ENCODE peak calls at places on chromosomes 1 and 21, in eight cellular contexts. V is Panc1, S is HCT116, Y is endothelial cell of umbilical vein, A is sigmoid colon, D is GM23338, C is GM12878, I is stomach. N is an unnamed sample.

GRCh38 chr1:107047602-107048001 is 8.9 kb upstream of the PRMT6 start:
- DNase-seq in V (no peak), S (no peak), Y (no peak), A (no peak), D (no peak), C (no peak), I (no peak), N (no peak)

GRCh38 chr1:35883681-35884155 is 709 bp downstream of the AGO1 start:
- DNase-seq in V (no peak), S (no peak), Y (peak), A (peak), D (peak), C (no peak), I (peak), N (no peak)

GRCh38 chr1:116311756-116312691 is 61.0 kb upstream of the ATP1A1 start:
- DNase-seq in V (no peak), S (no peak), Y (no peak), A (no peak), D (peak), C (no peak), I (peak), N (peak)

GRCh38 chr1:227257964-227258363 is 60.3 kb downstream of the CDC42BPA start:
- DNase-seq in V (no peak), S (no peak), Y (no peak), A (no peak), D (peak), C (no peak), I (no peak), N (no peak)

GRCh38 chr1:241202321-241202845 is 154.6 kb downstream of the RGS7 start:
- DNase-seq in V (no peak), S (no peak), Y (no peak), A (no peak), D (peak), C (no peak), I (no peak), N (no peak)

GRCh38 chr1:43979528-43980254 is 681 bp downstream of the B4GALT2 start:
- DNase-seq in V (no peak), S (no peak), Y (peak), A (no peak), D (peak), C (no peak), I (peak), N (no peak)

GRCh38 chr1:63674865-63675815 is 81.9 kb downstream of the PGM1 start:
- DNase-seq in V (no peak), S (no peak), Y (no peak), A (no peak), D (no peak), C (no peak), I (peak), N (no peak)

GRCh38 chr1:31723828-31724359 is 20.1 kb upstream of the COL16A1 start:
- DNase-seq in V (no peak), S (no peak), Y (peak), A (no peak), D (peak), C (no peak), I (peak), N (no peak)

GRCh38 chr1:172270605-172271004 is 149.9 kb upstream of the C1orf105 start:
- DNase-seq in V (no peak), S (no peak), Y (no peak), A (no peak), D (no peak), C (no peak), I (no peak), N (no peak)

GRCh38 chr1:111553199-111553598 is 49.8 kb upstream of the ADORA3 start:
- DNase-seq in V (no peak), S (no peak), Y (no peak), A (no peak), D (no peak), C (no peak), I (no peak), N (no peak)

GRCh38 chr1:30757196-30757949 is at the start of gene LAPTM5:
- DNase-seq in V (no peak), S (no peak), Y (peak), A (peak), D (no peak), C (no peak), I (peak), N (no peak)

GRCh38 chr1:170881268-170882265 is 53.8 kb upstream of the MROH9 start:
- DNase-seq in V (peak), S (peak), Y (peak), A (no peak), D (peak), C (peak), I (no peak), N (no peak)

GRCh38 chr1:31299365-31299764 is 2.5 kb downstream of the ZCCHC17 start:
- DNase-seq in V (no peak), S (no peak), Y (no peak), A (no peak), D (no peak), C (no peak), I (no peak), N (no peak)

GRCh38 chr1:78475888-78476610 is 14.7 kb upstream of the PTGFR start:
- DNase-seq in V (no peak), S (no peak), Y (no peak), A (no peak), D (no peak), C (no peak), I (no peak), N (no peak)

GRCh38 chr1:215497516-215497915 is 69.6 kb upstream of the KCTD3 start:
- DNase-seq in V (no peak), S (no peak), Y (no peak), A (no peak), D (peak), C (no peak), I (no peak), N (no peak)

GRCh38 chr1:119323216-119323982 is 45.2 kb upstream of the HAO2 start:
- DNase-seq in V (no peak), S (no peak), Y (no peak), A (no peak), D (no peak), C (peak), I (no peak), N (no peak)

GRCh38 chr1:3892748-3893147 is 7.3 kb downstream of the C1orf174 start:
- DNase-seq in V (no peak), S (no peak), Y (no peak), A (no peak), D (no peak), C (no peak), I (peak), N (peak)

GRCh38 chr21:41678944-41679343 is 87.9 kb downstream of the RIPK4 start:
- DNase-seq in V (peak), S (peak), Y (peak), A (peak), D (peak), C (no peak), I (peak), N (peak)

GRCh38 chr1:162094271-162094670 is 24.8 kb downstream of the NOS1AP start:
- DNase-seq in V (no peak), S (no peak), Y (no peak), A (no peak), D (no peak), C (no peak), I (no peak), N (no peak)

GRCh38 chr1:9207715-9208114 is 26.9 kb upstream of the H6PD start:
- DNase-seq in V (no peak), S (no peak), Y (no peak), A (no peak), D (no peak), C (no peak), I (no peak), N (no peak)

GRCh38 chr1:167083066-167083682 is 7.0 kb downstream of the GPA33 start:
- DNase-seq in V (no peak), S (no peak), Y (no peak), A (no peak), D (no peak), C (no peak), I (peak), N (no peak)

GRCh38 chr1:167083871-167084270 is 6.3 kb downstream of the GPA33 start:
- DNase-seq in V (no peak), S (no peak), Y (no peak), A (no peak), D (no peak), C (no peak), I (no peak), N (no peak)

GRCh38 chr1:167088746-167089417 is 1.3 kb downstream of the GPA33 start:
- DNase-seq in V (no peak), S (no peak), Y (no peak), A (no peak), D (no peak), C (no peak), I (no peak), N (no peak)

GRCh38 chr1:167084739-167085138 is 5.4 kb downstream of the GPA33 start:
- DNase-seq in V (no peak), S (no peak), Y (no peak), A (no peak), D (no peak), C (no peak), I (no peak), N (no peak)

GRCh38 chr1:167086033-167086432 is 4.1 kb downstream of the GPA33 start:
- DNase-seq in V (no peak), S (no peak), Y (no peak), A (no peak), D (no peak), C (no peak), I (no peak), N (no peak)
- TF ChIP-seq CTCF in V (no peak), S (no peak), Y (no peak), A (no peak), D (no peak), C (no peak), I (no peak), N (no peak)

GRCh38 chr1:180249725-180250498 is 19.8 kb downstream of the LHX4 start:
- DNase-seq in V (no peak), S (no peak), Y (peak), A (peak), D (no peak), C (no peak), I (no peak), N (no peak)

GRCh38 chr1:180250883-180251509 is 20.9 kb downstream of the LHX4 start:
- DNase-seq in V (no peak), S (no peak), Y (no peak), A (peak), D (no peak), C (no peak), I (no peak), N (no peak)

GRCh38 chr1:180248731-180249681 is 18.9 kb downstream of the LHX4 start:
- DNase-seq in V (no peak), S (no peak), Y (no peak), A (peak), D (peak), C (no peak), I (no peak), N (no peak)

GRCh38 chr1:180251526-180252305 is 21.7 kb downstream of the LHX4 start:
- DNase-seq in V (no peak), S (no peak), Y (no peak), A (peak), D (no peak), C (no peak), I (no peak), N (no peak)

DNA sequence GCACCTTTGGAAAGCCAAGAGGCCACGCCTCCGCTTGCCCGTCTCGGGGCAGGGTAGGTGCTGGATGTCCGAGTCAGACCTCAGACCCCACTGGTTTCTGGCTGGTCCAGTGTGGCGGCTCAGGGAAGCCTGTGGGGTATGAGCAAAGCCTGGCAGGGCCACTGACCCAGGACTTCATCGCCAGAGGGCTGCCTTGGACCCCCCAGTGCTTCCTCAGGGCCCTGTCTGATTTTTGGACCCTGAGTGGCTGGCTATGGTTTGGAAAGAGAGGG is 20.4 kb downstream of the LHX4 start:
- DNase-seq in V (no peak), S (no peak), Y (no peak), A (no peak), D (no peak), C (no peak), I (no peak), N (no peak)
- TF ChIP-seq POLR2AphosphoS5 in V (no peak), S (no peak), Y (no peak), A (no peak), D (no peak), C (no peak), I (no peak), N (no peak)

GRCh38 chr1:46691997-46692790 is 20.5 kb downstream of the TEX38 start:
- DNase-seq in V (no peak), S (no peak), Y (no peak), A (no peak), D (no peak), C (no peak), I (no peak), N (no peak)
- TF ChIP-seq CTCF in V (no peak), S (peak), Y (no peak), A (peak), D (peak), C (no peak), I (no peak), N (no peak)

GRCh38 chr1:229822026-229822425 is 196.0 kb downstream of the URB2 start:
- DNase-seq in V (no peak), S (no peak), Y (no peak), A (no peak), D (no peak), C (no peak), I (no peak), N (no peak)
- TF ChIP-seq POLR2AphosphoS5 in V (no peak), S (no peak), Y (no peak), A (no peak), D (no peak), C (no peak), I (no peak), N (no peak)